ENCODE peak calls at places on chromosome 17, in nine cellular contexts. One of them, this sample, is unnamed.

GRCh38 chr17:60311936-60312335 is 80.0 kb downstream of the USP32 start:
- DNase-seq in HT1080: no peak
- DNase-seq in breast epithelium: no peak
- DNase-seq in T-helper 1 cell: no peak
- DNase-seq in germinal center: no peak
- DNase-seq in prostate gland: no peak
- DNase-seq in KG1: no peak
- DNase-seq in fibroblast of the aortic adventitia: peak; percentile 86
- DNase-seq in gastrocnemius medialis: no peak
- DNase-seq in this sample: peak; percentile 17

GRCh38 chr17:29581583-29582253 is 7.7 kb downstream of the GIT1 start:
- DNase-seq in HT1080: no peak
- DNase-seq in breast epithelium: no peak
- DNase-seq in T-helper 1 cell: no peak
- DNase-seq in germinal center: no peak
- DNase-seq in prostate gland: peak; percentile 55
- DNase-seq in KG1: no peak
- DNase-seq in fibroblast of the aortic adventitia: no peak
- DNase-seq in gastrocnemius medialis: peak; percentile 17
- DNase-seq in this sample: no peak

GRCh38 chr17:38434178-38434665 is 6.0 kb downstream of the ARHGAP23 start:
- DNase-seq in HT1080: no peak
- DNase-seq in breast epithelium: no peak
- DNase-seq in T-helper 1 cell: no peak
- DNase-seq in germinal center: no peak
- DNase-seq in prostate gland: no peak
- DNase-seq in KG1: no peak
- DNase-seq in fibroblast of the aortic adventitia: no peak
- DNase-seq in gastrocnemius medialis: no peak
- DNase-seq in this sample: no peak

GRCh38 chr17:59525668-59526067 is 39.7 kb upstream of the DHX40 start:
- DNase-seq in HT1080: no peak
- DNase-seq in breast epithelium: no peak
- DNase-seq in T-helper 1 cell: no peak
- DNase-seq in germinal center: no peak
- DNase-seq in prostate gland: no peak
- DNase-seq in KG1: no peak
- DNase-seq in fibroblast of the aortic adventitia: no peak
- DNase-seq in gastrocnemius medialis: no peak
- DNase-seq in this sample: no peak

GRCh38 chr17:78272181-78272913 is 40.9 kb downstream of the TMEM235 start:
- DNase-seq in HT1080: peak; percentile 17
- DNase-seq in breast epithelium: peak; percentile 77
- DNase-seq in T-helper 1 cell: peak; percentile 57
- DNase-seq in germinal center: peak; percentile 67
- DNase-seq in prostate gland: peak; percentile 77
- DNase-seq in KG1: no peak
- DNase-seq in fibroblast of the aortic adventitia: peak; percentile 63
- DNase-seq in gastrocnemius medialis: peak; percentile 61
- DNase-seq in this sample: peak; percentile 37

GRCh38 chr17:72119963-72120877 is 600 bp upstream of the SOX9 start:
- DNase-seq in HT1080: peak; percentile 18
- DNase-seq in breast epithelium: peak; percentile 57
- DNase-seq in T-helper 1 cell: no peak
- DNase-seq in germinal center: peak; percentile 35
- DNase-seq in prostate gland: peak; percentile 46
- DNase-seq in KG1: no peak
- DNase-seq in fibroblast of the aortic adventitia: peak; percentile 67
- DNase-seq in gastrocnemius medialis: peak; percentile 45
- DNase-seq in this sample: no peak

GRCh38 chr17:82399030-82399429 is 19.1 kb upstream of the HEXD start:
- DNase-seq in HT1080: no peak
- DNase-seq in breast epithelium: no peak
- DNase-seq in T-helper 1 cell: no peak
- DNase-seq in germinal center: no peak
- DNase-seq in prostate gland: no peak
- DNase-seq in KG1: no peak
- DNase-seq in fibroblast of the aortic adventitia: peak; percentile 89
- DNase-seq in gastrocnemius medialis: peak; percentile 69
- DNase-seq in this sample: no peak

GRCh38 chr17:14318906-14319205 is 18.0 kb downstream of the HS3ST3B1 start:
- DNase-seq in HT1080: no peak
- DNase-seq in breast epithelium: no peak
- DNase-seq in T-helper 1 cell: no peak
- DNase-seq in germinal center: no peak
- DNase-seq in prostate gland: no peak
- DNase-seq in KG1: no peak
- DNase-seq in fibroblast of the aortic adventitia: no peak
- DNase-seq in gastrocnemius medialis: no peak
- DNase-seq in this sample: no peak

GRCh38 chr17:3802461-3803307 is 1.7 kb upstream of the ITGAE start:
- DNase-seq in HT1080: peak; percentile 91
- DNase-seq in breast epithelium: no peak
- DNase-seq in T-helper 1 cell: no peak
- DNase-seq in germinal center: no peak
- DNase-seq in prostate gland: peak; percentile 28
- DNase-seq in KG1: no peak
- DNase-seq in fibroblast of the aortic adventitia: peak; percentile 87
- DNase-seq in gastrocnemius medialis: peak; percentile 39
- DNase-seq in this sample: peak; percentile 93

GRCh38 chr17:41464682-41465081 is 2.5 kb downstream of the KRT32 start:
- DNase-seq in HT1080: peak; percentile 91
- DNase-seq in breast epithelium: peak; percentile 69
- DNase-seq in T-helper 1 cell: no peak
- DNase-seq in germinal center: no peak
- DNase-seq in prostate gland: peak; percentile 87
- DNase-seq in KG1: no peak
- DNase-seq in fibroblast of the aortic adventitia: peak; percentile 96
- DNase-seq in gastrocnemius medialis: peak; percentile 72
- DNase-seq in this sample: peak; percentile 91

GRCh38 chr17:3915642-3916012 is 638 bp downstream of the P2RX1 start:
- DNase-seq in HT1080: no peak
- DNase-seq in breast epithelium: no peak
- DNase-seq in T-helper 1 cell: no peak
- DNase-seq in germinal center: no peak
- DNase-seq in prostate gland: no peak
- DNase-seq in KG1: no peak
- DNase-seq in fibroblast of the aortic adventitia: no peak
- DNase-seq in gastrocnemius medialis: no peak
- DNase-seq in this sample: no peak

GRCh38 chr17:9227819-9228407 is 206.6 kb downstream of the NTN1 start:
- DNase-seq in HT1080: no peak
- DNase-seq in breast epithelium: no peak
- DNase-seq in T-helper 1 cell: no peak
- DNase-seq in germinal center: no peak
- DNase-seq in prostate gland: no peak
- DNase-seq in KG1: no peak
- DNase-seq in fibroblast of the aortic adventitia: no peak
- DNase-seq in gastrocnemius medialis: no peak
- DNase-seq in this sample: no peak

GRCh38 chr17:77609553-77610517 is 348.7 kb upstream of the TNRC6C start:
- DNase-seq in HT1080: no peak
- DNase-seq in breast epithelium: no peak
- DNase-seq in T-helper 1 cell: peak; percentile 32
- DNase-seq in germinal center: peak; percentile 76
- DNase-seq in prostate gland: peak; percentile 21
- DNase-seq in KG1: peak; percentile 26
- DNase-seq in fibroblast of the aortic adventitia: peak; percentile 28
- DNase-seq in gastrocnemius medialis: no peak
- DNase-seq in this sample: no peak

GRCh38 chr17:66725956-66726355 is 109.0 kb upstream of the CACNG5 start:
- DNase-seq in HT1080: no peak
- DNase-seq in breast epithelium: no peak
- DNase-seq in T-helper 1 cell: no peak
- DNase-seq in germinal center: no peak
- DNase-seq in prostate gland: no peak
- DNase-seq in KG1: no peak
- DNase-seq in fibroblast of the aortic adventitia: no peak
- DNase-seq in gastrocnemius medialis: no peak
- DNase-seq in this sample: no peak

GRCh38 chr17:55161935-55162555 is 102.7 kb upstream of the HLF start:
- DNase-seq in HT1080: peak; percentile 97
- DNase-seq in breast epithelium: no peak
- DNase-seq in T-helper 1 cell: no peak
- DNase-seq in germinal center: no peak
- DNase-seq in prostate gland: no peak
- DNase-seq in KG1: no peak
- DNase-seq in fibroblast of the aortic adventitia: peak; percentile 50
- DNase-seq in gastrocnemius medialis: no peak
- DNase-seq in this sample: peak; percentile 69

GRCh38 chr17:46733837-46734516 is 84.5 kb downstream of the WNT3 start:
- DNase-seq in HT1080: peak; percentile 60
- DNase-seq in breast epithelium: no peak
- DNase-seq in T-helper 1 cell: no peak
- DNase-seq in germinal center: no peak
- DNase-seq in prostate gland: no peak
- DNase-seq in KG1: no peak
- DNase-seq in fibroblast of the aortic adventitia: peak; percentile 43
- DNase-seq in gastrocnemius medialis: no peak
- DNase-seq in this sample: no peak

GRCh38 chr17:50533720-50534148 is 1.2 kb downstream of the EPN3 start:
- DNase-seq in HT1080: no peak
- DNase-seq in breast epithelium: no peak
- DNase-seq in T-helper 1 cell: no peak
- DNase-seq in germinal center: no peak
- DNase-seq in prostate gland: peak; percentile 66
- DNase-seq in KG1: no peak
- DNase-seq in fibroblast of the aortic adventitia: peak; percentile 66
- DNase-seq in gastrocnemius medialis: no peak
- DNase-seq in this sample: peak; percentile 70

This sample was measured in NCI-H226.